ENCODE peak calls at places on chromosomes 7 and 10, in seven cellular contexts. R is GM20000, U is GOT3, G is SW480, Y is putamen, H is C1 segment of cervical spinal cord, K is SHP77. D is an unnamed sample.

GRCh38 chr10:98323221-98324164 is 55.5 kb upstream of the LOXL4 start:
- DNase-seq in G (peak), Y (no peak), U (peak), H (no peak), K (peak), R (no peak), D (no peak)

GRCh38 chr10:26857991-26858706 is 2.6 kb downstream of the ABI1 start:
- DNase-seq in H (no peak), G (no peak), R (peak), U (no peak), K (no peak), Y (no peak), D (no peak)

GRCh38 chr7:108406474-108406873 is 49.8 kb downstream of the NRCAM start:
- DNase-seq in H (no peak), K (no peak), Y (no peak), U (no peak), R (no peak), G (no peak), D (no peak)

GRCh38 chr7:128236924-128237586 is 4.0 kb upstream of the LEP start:
- DNase-seq in G (peak), R (no peak), Y (no peak), K (peak), H (no peak), U (peak), D (no peak)

GRCh38 chr7:7131273-7131672 is 51.1 kb upstream of the C1GALT1 start:
- DNase-seq in R (no peak), Y (no peak), H (no peak), G (no peak), U (no peak), K (no peak), D (no peak)

GRCh38 chr7:27684491-27684890 is 21.8 kb upstream of the HIBADH start:
- DNase-seq in U (no peak), H (no peak), G (no peak), K (no peak), R (no peak), Y (no peak), D (no peak)

GRCh38 chr10:69901623-69902505 is 100.2 kb downstream of the COL13A1 start:
- DNase-seq in H (no peak), Y (no peak), G (peak), U (no peak), K (no peak), R (peak), D (no peak)

GRCh38 chr10:25048463-25048862 is 32.1 kb downstream of the THNSL1 start:
- DNase-seq in K (no peak), R (no peak), Y (no peak), G (no peak), U (no peak), H (no peak), D (no peak)

GRCh38 chr7:123680580-123680979 is 24.9 kb downstream of the LMOD2 start:
- DNase-seq in H (no peak), U (no peak), G (no peak), Y (no peak), R (no peak), K (no peak), D (no peak)

GRCh38 chr7:29146082-29146706 is at the start of gene CPVL:
- DNase-seq in G (peak), R (no peak), K (peak), Y (peak), U (no peak), H (no peak), D (no peak)